ENCODE peak calls at places on chromosomes 11 and 22, in eight cellular contexts. N is astrocyte of the spinal cord; C is PC-3; K is Panc1; A is testis; J is transverse colon; V is CD8-positive, alpha-beta T cell; R is endothelial cell. W is an unnamed sample.

GRCh38 chr22:27773236-27773550 is 28.4 kb downstream of the MN1 start:
- DNase-seq in C (no peak), V (no peak), J (no peak), R (no peak), A (no peak), N (no peak), K (no peak), W (no peak)

GRCh38 chr11:92272651-92273050 is 48.0 kb downstream of the FAT3 start:
- DNase-seq in J (no peak), R (no peak), C (no peak), A (no peak), N (no peak), V (no peak), K (no peak), W (no peak)

GRCh38 chr11:47413908-47414684 is 5.7 kb downstream of the SLC39A13 start:
- DNase-seq in A (peak; percentile 53), J (no peak), N (peak; percentile 38), K (no peak), R (no peak), C (no peak), V (no peak), W (no peak)

GRCh38 chr11:2889399-2890273 is 4.1 kb upstream of the CDKN1C start:
- DNase-seq in K (no peak), C (no peak), V (no peak), R (no peak), N (no peak), J (no peak), A (no peak), W (no peak)

GRCh38 chr22:36486619-36487384 is 5.4 kb upstream of the TXN2 start:
- DNase-seq in J (peak; percentile 58), N (peak; percentile 50), V (peak; percentile 73), C (peak; percentile 56), K (no peak), R (peak; percentile 41), A (peak; percentile 65), W (no peak)

GRCh38 chr11:39365809-39366436 is 2093.5 kb downstream of the LRRC4C start:
- DNase-seq in J (no peak), A (no peak), V (no peak), K (peak; percentile 17), C (peak; percentile 75), N (peak; percentile 17), R (no peak), W (no peak)

GRCh38 chr11:22787565-22788162 is 41.9 kb downstream of the SVIP start:
- DNase-seq in V (peak; percentile 27), J (peak; percentile 10), A (peak; percentile 23), K (no peak), N (peak; percentile 45), C (peak; percentile 53), R (peak; percentile 15), W (no peak)

GRCh38 chr22:38610234-38610633 is 40.3 kb upstream of the DMC1 start:
- DNase-seq in A (no peak), R (no peak), C (no peak), V (no peak), J (no peak), N (no peak), K (no peak), W (no peak)

GRCh38 chr11:92253945-92254344 is 29.3 kb downstream of the FAT3 start:
- DNase-seq in N (peak; percentile 22), V (no peak), R (no peak), A (no peak), J (no peak), K (no peak), C (no peak), W (no peak)

GRCh38 chr11:44628730-44629361 is 63.4 kb downstream of the CD82 start:
- DNase-seq in K (no peak), R (no peak), V (no peak), J (peak; percentile 5), N (no peak), A (no peak), C (no peak), W (peak; percentile 65)

GRCh38 chr11:12135185-12135584 is 24.8 kb downstream of the MICAL2 start:
- DNase-seq in K (no peak), V (no peak), A (no peak), N (no peak), R (no peak), J (peak; percentile 3), C (no peak), W (no peak)

GRCh38 chr11:124481365-124482323 is 36.1 kb upstream of the OR8B8 start:
- DNase-seq in V (no peak), A (peak; percentile 38), N (peak; percentile 50), R (peak; percentile 44), K (no peak), C (peak; percentile 57), J (no peak), W (no peak)

GRCh38 chr22:37169412-37169811 is 18.6 kb downstream of the C1QTNF6 start:
- DNase-seq in C (no peak), K (no peak), V (no peak), N (no peak), A (no peak), R (no peak), J (no peak), W (no peak)

GRCh38 chr22:29726104-29726503 is 6.3 kb downstream of the CABP7 start:
- DNase-seq in C (no peak), R (no peak), A (no peak), K (no peak), V (no peak), N (no peak), J (no peak), W (no peak)
- TF ChIP-seq CTCF in C (no peak), R (no peak), A (no peak), K (no peak), V (no peak), N (no peak), J (no peak), W (no peak)

GRCh38 chr11:134045799-134046635 is 22.9 kb upstream of the JAM3 start:
- DNase-seq in N (no peak), V (peak; percentile 50), R (peak; percentile 50), J (no peak), A (peak; percentile 49), K (no peak), C (no peak), W (no peak)
- TF ChIP-seq CTCF in N (peak; percentile 44), V (peak; percentile 45), R (no peak), J (peak; percentile 28), A (peak; percentile 48), K (no peak), C (no peak), W (peak; percentile 43)

DNA sequence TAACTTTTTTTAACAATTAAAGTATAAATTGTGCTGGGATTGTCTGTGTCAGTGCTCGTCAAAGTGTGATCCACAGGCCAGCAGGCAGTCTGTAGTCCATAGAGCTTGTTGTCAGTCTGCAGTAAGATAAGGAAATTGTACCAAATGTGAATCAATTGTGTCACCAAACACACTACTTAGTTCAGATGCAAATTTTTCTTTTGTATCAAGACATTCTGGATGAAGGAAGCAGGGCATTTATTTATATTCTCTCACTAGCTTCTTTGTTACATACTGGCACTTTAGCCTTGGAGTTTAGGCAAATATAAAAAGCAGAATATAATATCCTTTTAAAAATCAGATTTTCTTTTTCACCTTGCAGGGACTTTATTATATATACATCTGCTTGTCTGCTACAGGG is 121.0 kb downstream of the WNT11 start:
- DNase-seq in J (no peak), K (no peak), N (no peak), A (no peak), C (no peak), V (no peak), R (no peak), W (no peak)
- TF ChIP-seq CTCF in J (no peak), K (no peak), N (no peak), A (no peak), C (no peak), V (no peak), R (no peak), W (no peak)

DNA sequence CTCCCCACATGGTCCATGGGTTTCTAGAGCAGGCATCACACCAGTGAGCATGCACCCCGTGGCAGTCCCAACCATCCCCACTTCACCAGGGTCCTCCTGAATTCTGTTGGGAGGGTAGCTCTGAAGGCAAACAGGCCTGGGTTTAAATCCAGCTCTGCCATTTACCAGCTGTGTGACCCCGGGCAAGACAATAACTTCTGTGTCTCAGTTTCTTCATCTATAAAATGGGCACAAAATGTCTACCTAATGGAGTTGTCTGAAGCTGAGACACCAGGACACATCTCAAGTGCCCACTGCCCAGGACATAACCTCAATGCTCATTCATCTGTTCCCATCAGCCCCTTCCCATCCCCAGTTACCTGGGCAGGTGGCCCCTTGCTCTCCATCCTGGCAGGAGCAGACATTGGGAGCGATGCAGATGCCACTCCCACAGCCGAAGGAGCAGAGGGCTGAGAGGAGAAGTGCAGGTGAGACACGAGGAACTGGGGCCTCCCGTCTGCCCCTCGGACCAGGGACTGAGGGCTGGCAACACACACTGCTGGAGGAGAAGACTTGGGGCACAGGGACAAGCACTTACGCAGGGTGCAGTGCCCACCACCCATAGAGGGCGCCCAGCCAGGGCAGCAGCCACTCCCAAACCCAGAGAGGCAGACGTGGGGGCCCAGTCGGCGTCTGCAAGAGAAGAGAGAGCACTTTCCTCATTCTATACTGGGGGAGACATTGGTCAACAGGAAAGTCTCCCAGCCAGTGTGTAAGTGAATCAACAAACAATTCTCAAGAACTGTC is 4.0 kb downstream of the VWCE start:
- DNase-seq in A (no peak), J (no peak), K (no peak), V (no peak), N (no peak), C (no peak), R (no peak), W (no peak)
- TF ChIP-seq CTCF in A (no peak), J (no peak), K (no peak), V (no peak), N (peak; percentile 14), C (peak; percentile 46), R (no peak), W (no peak)

GRCh38 chr11:16357776-16358175 is 1.4 kb upstream of the SOX6 start:
- DNase-seq in A (no peak), K (no peak), N (no peak), J (no peak), V (no peak), C (no peak), R (no peak), W (no peak)

GRCh38 chr11:16356751-16357365 is 512 bp upstream of the SOX6 start:
- DNase-seq in V (no peak), J (no peak), A (no peak), K (no peak), R (no peak), C (no peak), N (peak; percentile 45), W (no peak)

GRCh38 chr11:16359369-16359768 is 3.0 kb upstream of the SOX6 start:
- DNase-seq in A (no peak), J (no peak), C (no peak), V (no peak), R (no peak), N (no peak), K (no peak), W (no peak)

GRCh38 chr11:16358726-16359125 is 2.4 kb upstream of the SOX6 start:
- DNase-seq in R (no peak), K (no peak), N (no peak), J (no peak), A (no peak), C (no peak), V (no peak), W (no peak)

GRCh38 chr11:16356057-16356750 is at the start of gene SOX6:
- DNase-seq in J (no peak), A (peak; percentile 14), C (no peak), K (no peak), V (no peak), R (no peak), N (peak; percentile 63), W (no peak)
- TF ChIP-seq CTCF in J (no peak), A (no peak), C (no peak), K (no peak), V (no peak), R (no peak), N (no peak), W (peak; percentile 35)